ENCODE peak calls at places on chromosomes 13 and 19, in eight cellular contexts. One of them, this sample, is unnamed.

GRCh38 chr19:57706346-57706745 is 2.7 kb downstream of the ZNF154 start:
- DNase-seq in PC-9: no peak
- DNase-seq in Peyer's patch: no peak
- DNase-seq in endothelial cell: no peak
- DNase-seq in dorsolateral prefrontal cortex: no peak
- DNase-seq in right lobe of liver: no peak
- DNase-seq in tibial artery: no peak
- DNase-seq in nephron progenitor cell: no peak
- DNase-seq in this sample: no peak

GRCh38 chr13:26946675-26947342 is 186.2 kb upstream of the GPR12 start:
- DNase-seq in right lobe of liver: no peak
- DNase-seq in endothelial cell: no peak
- DNase-seq in nephron progenitor cell: no peak
- DNase-seq in tibial artery: no peak
- DNase-seq in Peyer's patch: no peak
- DNase-seq in dorsolateral prefrontal cortex: no peak
- DNase-seq in PC-9: peak
- DNase-seq in this sample: no peak

GRCh38 chr19:28963481-28964245 is 249.3 kb downstream of the UQCRFS1 start:
- DNase-seq in right lobe of liver: no peak
- DNase-seq in nephron progenitor cell: no peak
- DNase-seq in endothelial cell: no peak
- DNase-seq in PC-9: no peak
- DNase-seq in Peyer's patch: no peak
- DNase-seq in tibial artery: no peak
- DNase-seq in dorsolateral prefrontal cortex: no peak
- DNase-seq in this sample: no peak

GRCh38 chr19:4559569-4559968 is at the start of gene SEMA6B:
- DNase-seq in PC-9: no peak
- DNase-seq in Peyer's patch: peak
- DNase-seq in tibial artery: no peak
- DNase-seq in dorsolateral prefrontal cortex: no peak
- DNase-seq in right lobe of liver: no peak
- DNase-seq in endothelial cell: no peak
- DNase-seq in nephron progenitor cell: no peak
- DNase-seq in this sample: peak

GRCh38 chr13:33958964-33959363 is 141.0 kb downstream of the RFC3 start:
- DNase-seq in right lobe of liver: no peak
- DNase-seq in nephron progenitor cell: no peak
- DNase-seq in tibial artery: no peak
- DNase-seq in PC-9: no peak
- DNase-seq in dorsolateral prefrontal cortex: no peak
- DNase-seq in endothelial cell: no peak
- DNase-seq in Peyer's patch: no peak
- DNase-seq in this sample: no peak

GRCh38 chr19:53545271-53546065 is 7.5 kb downstream of the ZNF331 start:
- DNase-seq in dorsolateral prefrontal cortex: no peak
- DNase-seq in nephron progenitor cell: no peak
- DNase-seq in endothelial cell: no peak
- DNase-seq in Peyer's patch: no peak
- DNase-seq in tibial artery: no peak
- DNase-seq in right lobe of liver: no peak
- DNase-seq in PC-9: peak
- DNase-seq in this sample: no peak

GRCh38 chr13:61316647-61317046 is 99.0 kb downstream of the PCDH20 start:
- DNase-seq in endothelial cell: no peak
- DNase-seq in nephron progenitor cell: no peak
- DNase-seq in tibial artery: no peak
- DNase-seq in Peyer's patch: no peak
- DNase-seq in dorsolateral prefrontal cortex: no peak
- DNase-seq in right lobe of liver: no peak
- DNase-seq in PC-9: no peak
- DNase-seq in this sample: no peak

GRCh38 chr13:23777571-23777870 is 111.7 kb downstream of the MIPEP start:
- DNase-seq in dorsolateral prefrontal cortex: no peak
- DNase-seq in PC-9: no peak
- DNase-seq in nephron progenitor cell: no peak
- DNase-seq in Peyer's patch: no peak
- DNase-seq in tibial artery: no peak
- DNase-seq in endothelial cell: no peak
- DNase-seq in right lobe of liver: no peak
- DNase-seq in this sample: no peak

GRCh38 chr19:11581740-11582139 is 4.3 kb upstream of the ACP5 start:
- DNase-seq in PC-9: no peak
- DNase-seq in right lobe of liver: no peak
- DNase-seq in tibial artery: no peak
- DNase-seq in nephron progenitor cell: no peak
- DNase-seq in endothelial cell: no peak
- DNase-seq in dorsolateral prefrontal cortex: no peak
- DNase-seq in Peyer's patch: no peak
- DNase-seq in this sample: no peak

GRCh38 chr19:41548954-41549688 is 26.8 kb upstream of the CEACAM21 start:
- DNase-seq in dorsolateral prefrontal cortex: no peak
- DNase-seq in Peyer's patch: no peak
- DNase-seq in endothelial cell: peak
- DNase-seq in tibial artery: no peak
- DNase-seq in PC-9: no peak
- DNase-seq in nephron progenitor cell: no peak
- DNase-seq in right lobe of liver: no peak
- DNase-seq in this sample: no peak

GRCh38 chr19:2080336-2080988 is 15.7 kb downstream of the MOB3A start:
- DNase-seq in PC-9: no peak
- DNase-seq in endothelial cell: no peak
- DNase-seq in right lobe of liver: no peak
- DNase-seq in tibial artery: no peak
- DNase-seq in nephron progenitor cell: no peak
- DNase-seq in Peyer's patch: no peak
- DNase-seq in dorsolateral prefrontal cortex: no peak
- DNase-seq in this sample: no peak

GRCh38 chr19:47241919-47242644 is 11.1 kb upstream of the BBC3 start:
- DNase-seq in endothelial cell: no peak
- DNase-seq in tibial artery: no peak
- DNase-seq in nephron progenitor cell: no peak
- DNase-seq in right lobe of liver: no peak
- DNase-seq in PC-9: peak
- DNase-seq in Peyer's patch: no peak
- DNase-seq in dorsolateral prefrontal cortex: no peak
- DNase-seq in this sample: no peak

GRCh38 chr13:99251908-99252307 is 6.3 kb downstream of the GPR18 start:
- DNase-seq in endothelial cell: no peak
- DNase-seq in PC-9: no peak
- DNase-seq in tibial artery: no peak
- DNase-seq in dorsolateral prefrontal cortex: no peak
- DNase-seq in right lobe of liver: no peak
- DNase-seq in Peyer's patch: no peak
- DNase-seq in nephron progenitor cell: no peak
- DNase-seq in this sample: no peak

GRCh38 chr19:34220472-34221063 is 33.8 kb upstream of the GARRE1 start:
- DNase-seq in dorsolateral prefrontal cortex: no peak
- DNase-seq in Peyer's patch: no peak
- DNase-seq in nephron progenitor cell: peak
- DNase-seq in PC-9: no peak
- DNase-seq in endothelial cell: peak
- DNase-seq in tibial artery: no peak
- DNase-seq in right lobe of liver: peak
- DNase-seq in this sample: peak
- TF ChIP-seq CTCF in dorsolateral prefrontal cortex: peak
- TF ChIP-seq CTCF in Peyer's patch: peak
- TF ChIP-seq CTCF in nephron progenitor cell: peak
- TF ChIP-seq CTCF in PC-9: peak
- TF ChIP-seq CTCF in endothelial cell: peak
- TF ChIP-seq CTCF in tibial artery: peak
- TF ChIP-seq CTCF in right lobe of liver: peak
- TF ChIP-seq CTCF in this sample: no peak

GRCh38 chr19:35149463-35149862 is 5.1 kb upstream of the FXYD5 start:
- DNase-seq in PC-9: no peak
- DNase-seq in endothelial cell: no peak
- DNase-seq in dorsolateral prefrontal cortex: no peak
- DNase-seq in right lobe of liver: no peak
- DNase-seq in tibial artery: no peak
- DNase-seq in nephron progenitor cell: no peak
- DNase-seq in Peyer's patch: no peak
- DNase-seq in this sample: no peak
- TF ChIP-seq CTCF in PC-9: no peak
- TF ChIP-seq CTCF in endothelial cell: no peak
- TF ChIP-seq CTCF in dorsolateral prefrontal cortex: no peak
- TF ChIP-seq CTCF in right lobe of liver: no peak
- TF ChIP-seq CTCF in tibial artery: no peak
- TF ChIP-seq CTCF in nephron progenitor cell: no peak
- TF ChIP-seq CTCF in Peyer's patch: no peak
- TF ChIP-seq CTCF in this sample: no peak

GRCh38 chr13:93721483-93721882 is 494.9 kb downstream of the GPC6 start:
- DNase-seq in Peyer's patch: no peak
- DNase-seq in tibial artery: no peak
- DNase-seq in dorsolateral prefrontal cortex: no peak
- DNase-seq in right lobe of liver: no peak
- DNase-seq in nephron progenitor cell: no peak
- DNase-seq in PC-9: no peak
- DNase-seq in endothelial cell: no peak
- DNase-seq in this sample: no peak
- TF ChIP-seq CTCF in Peyer's patch: no peak
- TF ChIP-seq CTCF in tibial artery: no peak
- TF ChIP-seq CTCF in dorsolateral prefrontal cortex: no peak
- TF ChIP-seq CTCF in right lobe of liver: no peak
- TF ChIP-seq CTCF in nephron progenitor cell: no peak
- TF ChIP-seq CTCF in PC-9: no peak
- TF ChIP-seq CTCF in endothelial cell: no peak
- TF ChIP-seq CTCF in this sample: no peak

DNA sequence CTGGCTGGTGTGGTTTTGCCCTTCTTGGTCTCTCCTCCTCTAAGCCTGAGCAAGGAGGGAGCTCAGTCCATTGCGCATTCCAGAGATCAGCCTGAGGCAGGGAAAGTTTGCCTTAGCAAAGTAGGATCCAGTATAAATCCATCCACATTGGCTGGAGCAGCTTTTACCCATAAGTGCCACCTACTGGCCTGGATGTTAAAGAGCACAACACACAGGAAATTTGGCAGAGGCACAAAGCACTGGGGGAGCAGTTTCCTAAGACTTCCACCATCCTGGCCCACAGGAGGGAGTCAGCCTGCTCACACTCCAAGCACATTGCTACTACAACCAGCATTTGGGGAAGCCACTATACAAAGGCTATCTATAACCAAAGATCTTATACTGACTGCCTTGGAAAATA is 1124.2 kb downstream of the SLITRK1 start:
- DNase-seq in dorsolateral prefrontal cortex: no peak
- DNase-seq in Peyer's patch: no peak
- DNase-seq in PC-9: no peak
- DNase-seq in right lobe of liver: no peak
- DNase-seq in nephron progenitor cell: no peak
- DNase-seq in tibial artery: no peak
- DNase-seq in endothelial cell: no peak
- DNase-seq in this sample: no peak
- TF ChIP-seq CTCF in dorsolateral prefrontal cortex: no peak
- TF ChIP-seq CTCF in Peyer's patch: no peak
- TF ChIP-seq CTCF in PC-9: peak
- TF ChIP-seq CTCF in right lobe of liver: no peak
- TF ChIP-seq CTCF in nephron progenitor cell: peak
- TF ChIP-seq CTCF in tibial artery: no peak
- TF ChIP-seq CTCF in endothelial cell: no peak
- TF ChIP-seq CTCF in this sample: no peak